ENCODE peak calls at places on chromosomes 16 and 17, in five cellular contexts. G is fibroblast of mammary gland; E is AG04450; D is CD8-positive, alpha-beta T cell; B is HFFc6. Z is an unnamed sample.

GRCh38 chr17:66040402-66040801 is 151.5 kb downstream of the CEP112 start:
- DNase-seq in G (no peak), E (no peak), D (no peak), B (no peak), Z (no peak)

GRCh38 chr17:8326591-8327583 is 12.8 kb upstream of the ODF4 start:
- DNase-seq in G (peak), E (no peak), D (peak), B (no peak), Z (no peak)

GRCh38 chr16:78768226-78768625 is 668.8 kb downstream of the WWOX start:
- DNase-seq in G (no peak), E (no peak), D (no peak), B (no peak), Z (no peak)

GRCh38 chr16:21638573-21638975 is 13.8 kb downstream of the IGSF6 start:
- DNase-seq in G (peak), E (no peak), D (no peak), B (peak), Z (no peak)

GRCh38 chr16:24540575-24541240 is 1.3 kb downstream of the RBBP6 start:
- DNase-seq in G (no peak), E (no peak), D (no peak), B (peak), Z (no peak)

GRCh38 chr17:5467416-5467815 is 1.4 kb downstream of the DHX33 start:
- DNase-seq in G (no peak), E (no peak), D (no peak), B (no peak), Z (no peak)

GRCh38 chr16:22318690-22319358 is 21.6 kb downstream of the POLR3E start:
- DNase-seq in G (peak), E (no peak), D (peak), B (peak), Z (no peak)

GRCh38 chr17:51050291-51051033 is 70.2 kb downstream of the SPAG9 start:
- DNase-seq in G (no peak), E (no peak), D (no peak), B (no peak), Z (no peak)

GRCh38 chr17:67608691-67609090 is 109.0 kb upstream of the NOL11 start:
- DNase-seq in G (peak), E (peak), D (no peak), B (peak), Z (no peak)

GRCh38 chr16:57260294-57260929 is 15.4 kb downstream of the ARL2BP start:
- DNase-seq in G (peak), E (peak), D (peak), B (peak), Z (no peak)

GRCh38 chr16:78957328-78958100 is 643.0 kb downstream of the MAF start:
- DNase-seq in G (no peak), E (no peak), D (no peak), B (no peak), Z (no peak)

GRCh38 chr17:28634211-28634865 is 10.6 kb downstream of the BLTP2 start:
- DNase-seq in G (no peak), E (no peak), D (no peak), B (no peak), Z (no peak)

GRCh38 chr17:80874866-80875445 is 116.7 kb upstream of the CHMP6 start:
- DNase-seq in G (no peak), E (no peak), D (no peak), B (no peak), Z (no peak)

GRCh38 chr17:44345497-44346026 is 460 bp downstream of the GRN start:
- DNase-seq in G (peak), E (no peak), D (peak), B (peak), Z (no peak)

GRCh38 chr16:29991571-29991904 is 3.9 kb downstream of the HIRIP3 start:
- DNase-seq in G (no peak), E (no peak), D (no peak), B (no peak), Z (no peak)

GRCh38 chr16:23476289-23476688 is 23.3 kb upstream of the COG7 start:
- DNase-seq in G (no peak), E (no peak), D (no peak), B (no peak), Z (no peak)

GRCh38 chr17:56000411-56000810 is 152.9 kb upstream of the ANKFN1 start:
- DNase-seq in G (no peak), E (no peak), D (no peak), B (no peak), Z (no peak)

DNA sequence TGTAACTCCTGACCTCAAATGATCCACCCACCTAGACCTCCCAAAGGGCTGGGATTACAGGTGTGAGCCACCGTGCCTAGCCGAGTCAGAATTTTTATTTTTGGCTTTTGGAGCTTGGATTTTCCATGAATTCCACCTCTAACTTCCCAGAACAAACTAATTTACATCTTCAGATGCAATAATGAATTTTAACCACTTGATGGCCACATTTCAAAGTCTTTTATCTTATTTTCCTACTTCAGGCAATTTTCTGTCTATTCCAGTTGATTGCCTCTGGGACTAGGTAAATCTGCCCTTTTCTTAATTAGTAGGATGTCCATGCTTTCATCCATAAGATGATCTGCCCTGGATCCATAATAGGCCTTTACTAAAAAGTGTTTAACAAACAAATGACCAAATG is 156.4 kb upstream of the ANKFN1 start:
- DNase-seq in G (peak), E (no peak), D (no peak), B (peak), Z (no peak)
- TF ChIP-seq CTCF in G (peak), E (no peak), D (no peak), B (peak), Z (peak)

GRCh38 chr17:75587718-75588545 is at the start of gene MYO15B:
- DNase-seq in G (no peak), E (no peak), D (peak), B (no peak), Z (no peak)
- TF ChIP-seq CTCF in G (peak), E (peak), D (peak), B (peak), Z (peak)

DNA sequence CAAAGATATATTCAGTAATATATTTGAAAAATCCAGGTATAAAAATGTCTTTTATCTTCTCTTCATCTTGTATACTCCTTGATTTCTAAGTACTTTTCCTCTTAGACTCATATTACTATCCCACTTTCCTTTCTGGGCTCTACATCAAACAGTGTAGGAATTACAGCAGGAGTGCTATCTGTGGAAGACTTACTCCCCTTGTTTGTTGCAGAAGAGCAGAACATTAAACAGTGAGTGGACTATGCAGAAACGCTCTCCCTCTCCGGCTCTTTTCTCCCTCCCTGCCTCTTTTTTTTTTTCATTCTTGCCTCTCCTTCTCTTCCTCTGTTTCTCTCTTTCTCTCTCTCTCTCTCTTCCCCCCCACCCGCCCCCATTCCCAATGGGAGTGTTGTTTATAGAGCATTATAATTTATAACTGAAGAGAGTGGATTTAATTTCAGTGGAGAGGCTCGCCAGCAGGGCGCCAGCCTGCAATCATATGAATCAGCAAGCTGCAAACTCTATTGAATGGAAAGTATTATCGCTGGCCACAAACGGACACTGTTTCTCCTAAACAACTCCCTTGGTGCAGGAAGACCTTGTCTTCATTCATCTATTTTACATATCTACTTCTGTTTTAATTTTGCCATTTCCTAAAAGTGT is 242.3 kb upstream of the TBX2 start:
- DNase-seq in G (peak), E (no peak), D (no peak), B (peak), Z (peak)
- TF ChIP-seq CTCF in G (no peak), E (no peak), D (no peak), B (peak), Z (no peak)

GRCh38 chr17:43333438-43333943 is 65.3 kb upstream of the ARL4D start:
- DNase-seq in G (no peak), E (no peak), D (no peak), B (no peak), Z (no peak)

GRCh38 chr17:43329183-43329582 is 69.6 kb upstream of the ARL4D start:
- DNase-seq in G (no peak), E (no peak), D (no peak), B (no peak), Z (no peak)

GRCh38 chr17:43328650-43329049 is 70.1 kb upstream of the ARL4D start:
- DNase-seq in G (no peak), E (no peak), D (no peak), B (no peak), Z (no peak)

GRCh38 chr17:43332211-43332610 is 66.6 kb upstream of the ARL4D start:
- DNase-seq in G (no peak), E (no peak), D (no peak), B (no peak), Z (no peak)

DNA sequence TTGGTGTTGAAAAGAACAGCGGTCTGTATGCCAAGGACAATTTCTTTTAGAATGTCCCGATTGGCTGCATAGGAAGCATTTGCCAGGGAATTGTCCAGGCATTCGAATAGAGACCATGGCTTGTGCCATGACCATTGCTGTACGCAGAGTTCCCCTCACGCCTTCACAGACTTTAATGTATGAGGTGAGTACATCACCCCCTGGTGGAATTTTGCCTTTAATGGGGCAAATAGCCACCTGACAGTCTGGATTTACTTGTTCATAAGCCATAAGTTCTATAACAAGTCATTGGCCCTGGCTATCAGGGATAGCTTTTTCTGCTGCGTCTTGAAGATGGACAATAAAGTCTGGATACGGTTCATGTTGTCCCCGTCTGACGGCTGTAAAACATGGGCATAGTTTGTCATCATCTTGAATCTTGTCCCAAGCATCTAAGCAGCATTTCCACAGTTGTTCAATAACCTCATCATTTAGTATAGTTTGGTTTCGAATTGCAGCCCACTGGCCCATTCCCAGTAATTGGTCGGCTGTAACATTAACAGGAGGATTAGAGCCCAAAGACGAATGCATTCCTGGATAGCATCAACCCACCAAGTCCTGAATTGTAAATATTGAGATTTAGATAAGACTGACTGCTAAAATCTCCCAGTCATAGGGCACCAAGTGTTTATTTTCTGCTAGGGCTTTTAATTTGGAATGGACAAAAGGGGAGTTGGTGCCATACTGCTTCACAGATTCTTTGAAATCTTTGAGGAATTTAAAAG is 67.7 kb upstream of the ARL4D start:
- DNase-seq in G (no peak), E (no peak), D (no peak), B (no peak), Z (no peak)
- TF ChIP-seq CTCF in G (no peak), E (no peak), D (no peak), B (peak), Z (no peak)

GRCh38 chr17:58527306-58527705 is 12.9 kb upstream of the MTMR4 start:
- DNase-seq in G (no peak), E (no peak), D (no peak), B (no peak), Z (no peak)
- TF ChIP-seq CTCF in G (peak), E (peak), D (no peak), B (peak), Z (no peak)

GRCh38 chr17:3817851-3818605 is 17.0 kb upstream of the ITGAE start:
- DNase-seq in G (no peak), E (no peak), D (no peak), B (no peak), Z (no peak)

GRCh38 chr17:3814361-3814760 is 13.4 kb upstream of the ITGAE start:
- DNase-seq in G (no peak), E (no peak), D (no peak), B (no peak), Z (no peak)

GRCh38 chr17:3813171-3813570 is 12.2 kb upstream of the ITGAE start:
- DNase-seq in G (no peak), E (no peak), D (no peak), B (no peak), Z (no peak)

GRCh38 chr17:3815122-3815521 is 14.1 kb upstream of the ITGAE start:
- DNase-seq in G (no peak), E (no peak), D (no peak), B (no peak), Z (no peak)

GRCh38 chr17:3815925-3816324 is 14.9 kb upstream of the ITGAE start:
- DNase-seq in G (no peak), E (no peak), D (no peak), B (no peak), Z (no peak)
- TF ChIP-seq CTCF in G (no peak), E (peak), D (no peak), B (peak), Z (no peak)

Z was measured in AG09319.